ENCODE peak calls at places on chromosome 3, in four cellular contexts. One of them, this sample, is unnamed.

GRCh38 chr3:61378321-61378720 is 127.1 kb upstream of the FHIT start:
- DNase-seq in HepG2: no peak
- DNase-seq in SK-N-SH: no peak
- DNase-seq in K562: no peak
- DNase-seq in this sample: no peak

GRCh38 chr3:135017494-135017893 is 222.4 kb downstream of the EPHB1 start:
- DNase-seq in SK-N-SH: no peak
- DNase-seq in K562: no peak
- DNase-seq in HepG2: no peak
- DNase-seq in this sample: no peak

GRCh38 chr3:148998715-148999413 is 7.5 kb downstream of the GYG1 start:
- DNase-seq in K562: no peak
- DNase-seq in HepG2: no peak
- DNase-seq in SK-N-SH: no peak
- DNase-seq in this sample: no peak

GRCh38 chr3:147392083-147392916 is 14.0 kb downstream of the ZIC4 start:
- DNase-seq in SK-N-SH: peak; percentile 91
- DNase-seq in K562: no peak
- DNase-seq in HepG2: no peak
- DNase-seq in this sample: no peak

GRCh38 chr3:33218446-33219174 is at the start of gene SUSD5:
- DNase-seq in SK-N-SH: peak; percentile 75
- DNase-seq in HepG2: no peak
- DNase-seq in K562: no peak
- DNase-seq in this sample: peak; percentile 52

GRCh38 chr3:115348391-115348790 is 201.3 kb upstream of the ZBTB20 start:
- DNase-seq in SK-N-SH: no peak
- DNase-seq in K562: no peak
- DNase-seq in HepG2: no peak
- DNase-seq in this sample: no peak

GRCh38 chr3:171996178-171996817 is 43.1 kb upstream of the FNDC3B start:
- DNase-seq in HepG2: no peak
- DNase-seq in K562: no peak
- DNase-seq in SK-N-SH: no peak
- DNase-seq in this sample: no peak

GRCh38 chr3:108564564-108564963 is 24.7 kb downstream of the CIP2A start:
- DNase-seq in SK-N-SH: no peak
- DNase-seq in HepG2: no peak
- DNase-seq in K562: no peak
- DNase-seq in this sample: no peak

GRCh38 chr3:45544719-45545296 is 49.7 kb upstream of the LIMD1 start:
- DNase-seq in HepG2: no peak
- DNase-seq in SK-N-SH: no peak
- DNase-seq in K562: no peak
- DNase-seq in this sample: no peak

GRCh38 chr3:153138267-153139210 is 23.5 kb upstream of the RAP2B start:
- DNase-seq in SK-N-SH: no peak
- DNase-seq in HepG2: peak; percentile 97
- DNase-seq in K562: peak; percentile 17
- DNase-seq in this sample: peak; percentile 79

GRCh38 chr3:151135548-151136337 is 50.3 kb downstream of the MED12L start:
- DNase-seq in SK-N-SH: no peak
- DNase-seq in K562: peak; percentile 35
- DNase-seq in HepG2: no peak
- DNase-seq in this sample: no peak

GRCh38 chr3:174397848-174398247 is 461.3 kb upstream of the NAALADL2 start:
- DNase-seq in K562: no peak
- DNase-seq in HepG2: peak; percentile 1
- DNase-seq in SK-N-SH: no peak
- DNase-seq in this sample: peak; percentile 90

GRCh38 chr3:94226058-94226457 is 163.2 kb downstream of the NSUN3 start:
- DNase-seq in SK-N-SH: no peak
- DNase-seq in HepG2: no peak
- DNase-seq in K562: no peak
- DNase-seq in this sample: no peak

GRCh38 chr3:66261318-66261717 is 40.5 kb downstream of the SLC25A26 start:
- DNase-seq in HepG2: no peak
- DNase-seq in K562: no peak
- DNase-seq in SK-N-SH: no peak
- DNase-seq in this sample: no peak

GRCh38 chr3:150385296-150386242 is 22.5 kb upstream of the TSC22D2 start:
- DNase-seq in SK-N-SH: no peak
- DNase-seq in HepG2: no peak
- DNase-seq in K562: no peak
- DNase-seq in this sample: no peak

GRCh38 chr3:42492508-42493080 is 9.8 kb upstream of the VIPR1 start:
- DNase-seq in K562: no peak
- DNase-seq in HepG2: no peak
- DNase-seq in SK-N-SH: no peak
- DNase-seq in this sample: no peak

GRCh38 chr3:123809597-123809996 is 74.5 kb downstream of the MYLK start:
- DNase-seq in SK-N-SH: no peak
- DNase-seq in HepG2: no peak
- DNase-seq in K562: no peak
- DNase-seq in this sample: no peak

GRCh38 chr3:120147072-120147871 is 53.0 kb upstream of the GSK3B start:
- DNase-seq in K562: no peak
- DNase-seq in HepG2: peak; percentile 39
- DNase-seq in SK-N-SH: no peak
- DNase-seq in this sample: peak; percentile 96

GRCh38 chr3:156304406-156304805 is 184.0 kb downstream of the KCNAB1 start:
- DNase-seq in HepG2: no peak
- DNase-seq in SK-N-SH: no peak
- DNase-seq in K562: no peak
- DNase-seq in this sample: no peak

GRCh38 chr3:146803746-146804145 is 198.6 kb upstream of the PLSCR5 start:
- DNase-seq in HepG2: no peak
- DNase-seq in K562: no peak
- DNase-seq in SK-N-SH: no peak
- DNase-seq in this sample: no peak

GRCh38 chr3:41265823-41266273 is 66.5 kb downstream of the CTNNB1 start:
- DNase-seq in HepG2: peak; percentile 96
- DNase-seq in K562: no peak
- DNase-seq in SK-N-SH: peak; percentile 28
- DNase-seq in this sample: no peak

GRCh38 chr3:9226326-9226725 is 23.1 kb downstream of the SRGAP3 start:
- DNase-seq in HepG2: no peak
- DNase-seq in K562: no peak
- DNase-seq in SK-N-SH: no peak
- DNase-seq in this sample: peak; percentile 69

GRCh38 chr3:9278498-9278897 is 29.1 kb upstream of the SRGAP3 start:
- DNase-seq in SK-N-SH: no peak
- DNase-seq in HepG2: no peak
- DNase-seq in K562: no peak
- DNase-seq in this sample: no peak

GRCh38 chr3:138404121-138404520 is 30.3 kb upstream of the ESYT3 start:
- DNase-seq in K562: no peak
- DNase-seq in SK-N-SH: no peak
- DNase-seq in HepG2: no peak
- DNase-seq in this sample: no peak
- TF ChIP-seq JUND in K562: no peak
- TF ChIP-seq JUND in SK-N-SH: no peak
- TF ChIP-seq JUND in HepG2: no peak
- TF ChIP-seq JUND in this sample: no peak

DNA sequence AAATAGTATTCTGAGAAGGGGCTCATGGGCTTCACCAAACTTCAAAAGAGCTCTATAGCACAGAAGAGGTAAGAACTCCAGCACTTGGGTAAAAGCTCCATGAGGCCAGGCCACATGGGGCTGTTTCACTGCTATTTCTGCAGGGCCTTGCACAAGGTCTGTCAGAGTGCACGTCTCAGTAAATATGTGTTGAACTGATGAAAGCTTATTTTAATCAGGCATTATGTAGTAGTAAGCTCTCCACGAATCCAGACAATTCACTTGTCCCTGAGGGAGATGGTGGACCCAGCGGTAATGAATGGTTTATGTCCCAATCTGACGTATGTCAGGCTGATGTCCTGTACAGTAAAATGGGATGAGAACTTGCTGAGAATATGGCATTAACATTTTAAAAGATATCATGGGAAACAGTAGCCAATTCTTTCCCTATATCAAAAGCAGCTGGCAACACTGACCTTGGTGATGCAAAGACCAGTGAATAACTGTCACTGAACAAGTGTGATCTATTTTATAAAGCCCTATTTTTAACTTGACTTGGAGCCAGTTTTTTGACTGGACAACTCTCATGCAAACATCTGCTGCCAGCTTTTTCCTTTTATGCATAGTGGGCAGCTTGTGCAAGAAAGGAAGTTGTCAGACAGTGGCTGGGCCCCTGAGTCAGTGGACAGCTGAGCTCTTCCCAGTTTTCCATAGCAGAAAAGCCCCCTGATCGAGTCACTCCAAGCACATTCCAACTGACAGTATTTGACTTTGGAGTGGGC is 519.8 kb upstream of the MDFIC2 start:
- DNase-seq in SK-N-SH: no peak
- DNase-seq in K562: no peak
- DNase-seq in HepG2: no peak
- DNase-seq in this sample: no peak
- TF ChIP-seq JUND in SK-N-SH: no peak
- TF ChIP-seq JUND in K562: no peak
- TF ChIP-seq JUND in HepG2: no peak
- TF ChIP-seq JUND in this sample: no peak

DNA sequence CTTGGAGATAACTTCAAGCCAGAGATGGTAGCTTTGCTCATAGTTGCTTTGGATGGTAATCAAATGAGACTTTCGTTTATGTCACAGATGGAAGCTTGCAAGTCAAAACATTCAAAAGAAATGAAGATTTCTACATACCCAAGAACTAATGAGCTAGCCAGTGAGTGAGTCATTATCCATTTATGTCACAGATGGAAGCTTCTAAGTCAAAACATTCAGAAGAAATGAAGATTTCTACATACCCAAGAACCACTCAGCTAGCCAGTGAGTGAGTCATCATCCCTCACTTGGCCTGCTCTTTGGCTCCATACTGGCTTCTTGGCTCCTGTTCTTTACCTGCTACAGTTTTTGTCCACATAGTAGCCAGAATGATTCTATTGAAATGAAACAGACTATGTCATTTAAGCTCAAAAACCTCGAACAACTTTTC is 559.8 kb upstream of the CBLB start:
- DNase-seq in HepG2: no peak
- DNase-seq in SK-N-SH: peak; percentile 7
- DNase-seq in K562: peak; percentile 0
- DNase-seq in this sample: no peak
- TF ChIP-seq JUND in HepG2: no peak
- TF ChIP-seq JUND in SK-N-SH: peak; percentile 99
- TF ChIP-seq JUND in K562: peak; percentile 10
- TF ChIP-seq JUND in this sample: no peak

GRCh38 chr3:177781686-177782161 is 584.4 kb upstream of the TBL1XR1 start:
- DNase-seq in K562: no peak
- DNase-seq in HepG2: no peak
- DNase-seq in SK-N-SH: no peak
- DNase-seq in this sample: no peak
- TF ChIP-seq JUND in K562: no peak
- TF ChIP-seq JUND in HepG2: no peak
- TF ChIP-seq JUND in SK-N-SH: no peak
- TF ChIP-seq JUND in this sample: no peak

DNA sequence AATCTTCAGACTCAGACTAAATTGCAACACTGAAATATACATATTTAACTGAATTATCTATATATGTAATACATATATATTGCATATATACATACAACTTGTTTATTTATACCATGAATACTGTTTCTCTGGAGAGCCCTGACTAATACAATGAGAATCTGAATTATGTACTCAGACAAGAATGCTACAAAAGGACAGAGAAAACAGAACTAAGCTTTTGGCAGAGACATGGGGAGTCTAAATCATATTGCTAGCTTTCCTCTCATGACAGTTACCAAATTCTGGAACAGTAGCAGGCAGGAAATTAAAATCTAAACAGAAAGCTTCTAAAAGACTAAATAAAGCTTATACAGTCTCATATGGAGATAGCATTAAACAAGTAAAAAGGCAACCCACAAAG is 142.4 kb upstream of the KCNMB2 start:
- DNase-seq in K562: no peak
- DNase-seq in SK-N-SH: no peak
- DNase-seq in HepG2: no peak
- DNase-seq in this sample: no peak
- TF ChIP-seq JUND in K562: no peak
- TF ChIP-seq JUND in SK-N-SH: peak; percentile 48
- TF ChIP-seq JUND in HepG2: no peak
- TF ChIP-seq JUND in this sample: no peak

DNA sequence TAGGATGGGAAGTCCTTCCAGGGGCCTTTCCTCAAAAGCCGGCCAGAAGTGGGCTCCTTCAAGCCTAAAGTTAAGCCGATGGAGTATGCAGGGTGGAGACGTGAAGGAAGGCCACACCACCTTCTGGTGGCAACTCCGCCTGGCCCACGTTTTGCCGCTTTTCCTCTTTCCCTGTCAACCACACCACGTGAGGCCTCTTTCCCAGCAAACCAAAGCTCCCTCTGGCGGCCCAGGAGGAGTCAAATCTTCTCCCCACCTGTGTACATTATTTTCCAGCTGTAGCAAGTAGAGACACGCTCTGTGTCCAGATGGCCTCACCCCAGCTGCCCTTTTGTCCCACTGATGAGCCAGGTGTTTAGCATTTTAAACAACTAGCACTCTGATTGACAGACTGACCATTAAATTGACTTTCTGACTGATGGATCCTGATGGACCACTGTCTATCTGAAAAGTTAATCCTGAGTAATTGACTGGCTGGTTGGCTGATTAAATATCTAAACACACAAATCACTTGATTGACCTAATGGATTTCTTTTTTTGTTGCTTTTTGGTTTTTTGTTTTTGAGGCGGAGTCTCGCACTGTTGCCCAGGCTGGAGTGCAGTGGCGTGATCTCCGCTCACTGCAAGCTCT is 59.6 kb upstream of the ZBTB38 start:
- DNase-seq in SK-N-SH: peak; percentile 33
- DNase-seq in HepG2: peak; percentile 80
- DNase-seq in K562: peak; percentile 80
- DNase-seq in this sample: peak; percentile 89
- TF ChIP-seq JUND in SK-N-SH: no peak
- TF ChIP-seq JUND in HepG2: no peak
- TF ChIP-seq JUND in K562: peak; percentile 37
- TF ChIP-seq JUND in this sample: no peak